ENCODE peak calls at places on chromosomes 2 and 18, in five cellular contexts. R, U, A, D and Y are unnamed samples.

GRCh38 chr18:9619545-9619944 is 5.2 kb upstream of the PPP4R1 start:
- DNase-seq in U (peak; percentile 75), D (peak; percentile 80), R (no peak), A (no peak), Y (no peak)

GRCh38 chr2:175187378-175187777 is 5.9 kb upstream of the ATP5MC3 start:
- DNase-seq in A (no peak), R (peak; percentile 26), D (peak; percentile 38), U (peak; percentile 29), Y (no peak)

GRCh38 chr2:202221873-202222272 is 16.5 kb downstream of the SUMO1 start:
- DNase-seq in D (peak; percentile 17), A (no peak), R (no peak), U (peak; percentile 11), Y (no peak)

GRCh38 chr2:53058526-53058925 is 709.1 kb upstream of the CHAC2 start:
- DNase-seq in D (no peak), A (no peak), R (no peak), U (no peak), Y (no peak)

GRCh38 chr2:160419776-160420521 is 73.7 kb downstream of the RBMS1 start:
- DNase-seq in D (peak; percentile 90), U (peak; percentile 83), R (no peak), A (no peak), Y (no peak)

GRCh38 chr18:48409591-48410094 is 460 bp upstream of the ZBTB7C start:
- DNase-seq in D (no peak), R (peak; percentile 51), U (no peak), A (peak; percentile 44), Y (no peak)

GRCh38 chr2:226213717-226214116 is 585.9 kb downstream of the IRS1 start:
- DNase-seq in A (no peak), D (peak; percentile 68), R (no peak), U (peak; percentile 82), Y (no peak)

GRCh38 chr2:195706161-195706900 is 49.3 kb downstream of the SLC39A10 start:
- DNase-seq in R (no peak), U (peak; percentile 59), D (peak; percentile 48), A (no peak), Y (no peak)

GRCh38 chr2:38261569-38262513 is 115.2 kb downstream of the ATL2 start:
- DNase-seq in U (no peak), R (peak; percentile 26), D (no peak), A (no peak), Y (no peak)

GRCh38 chr2:125095826-125096225 is 1070.7 kb downstream of the CNTNAP5 start:
- DNase-seq in D (peak; percentile 28), A (no peak), U (no peak), R (no peak), Y (no peak)

GRCh38 chr2:200274116-200275075 is 32.1 kb upstream of the SPATS2L start:
- DNase-seq in R (no peak), U (no peak), D (peak; percentile 27), A (no peak), Y (no peak)

GRCh38 chr2:119744335-119744939 is 15.3 kb upstream of the PTPN4 start:
- DNase-seq in R (no peak), U (peak; percentile 30), D (no peak), A (no peak), Y (no peak)

GRCh38 chr2:152415231-152415642 is 80.3 kb downstream of the FMNL2 start:
- DNase-seq in U (peak; percentile 74), A (no peak), D (no peak), R (no peak), Y (no peak)

GRCh38 chr2:98148968-98149697 is 62.2 kb downstream of the VWA3B start:
- DNase-seq in A (no peak), D (peak; percentile 84), R (no peak), U (peak; percentile 65), Y (no peak)

GRCh38 chr2:181621779-181622490 is 35.0 kb downstream of the CERKL start:
- DNase-seq in R (no peak), A (no peak), D (no peak), U (no peak), Y (no peak)

GRCh38 chr2:20619624-20620024 is 31.3 kb downstream of the HS1BP3 start:
- DNase-seq in D (no peak), A (no peak), U (no peak), R (no peak), Y (no peak)

GRCh38 chr2:85258194-85258605 is 69.6 kb downstream of the TGOLN2 start:
- DNase-seq in D (peak; percentile 46), A (no peak), U (no peak), R (no peak), Y (no peak)

GRCh38 chr2:156437272-156437671 is 1.1 kb downstream of the GPD2 start:
- DNase-seq in R (peak; percentile 41), U (peak; percentile 77), D (peak; percentile 50), A (no peak), Y (no peak)

GRCh38 chr2:71746946-71747501 is 293.7 kb downstream of the DYSF start:
- DNase-seq in A (no peak), U (no peak), R (no peak), D (peak; percentile 55), Y (no peak)

GRCh38 chr2:120246546-120247300 is 5.9 kb upstream of the RALB start:
- DNase-seq in A (no peak), D (no peak), U (no peak), R (no peak), Y (no peak)

GRCh38 chr18:37565985-37566478 is 434 bp upstream of the CELF4 start:
- DNase-seq in U (peak; percentile 61), R (peak; percentile 45), A (peak; percentile 63), D (peak; percentile 73), Y (peak; percentile 83)

GRCh38 chr18:471701-472100 is 28.8 kb downstream of the COLEC12 start:
- DNase-seq in A (no peak), R (no peak), D (peak; percentile 43), U (peak; percentile 40), Y (no peak)

GRCh38 chr2:72982219-72982618 is 64.9 kb downstream of the EMX1 start:
- DNase-seq in D (no peak), U (no peak), A (no peak), R (no peak), Y (no peak)

GRCh38 chr2:221415789-221416188 is 156.3 kb downstream of the EPHA4 start:
- DNase-seq in U (no peak), A (no peak), R (no peak), D (no peak), Y (no peak)

GRCh38 chr2:233477548-233478433 is 88.8 kb downstream of the USP40 start:
- DNase-seq in A (no peak), U (no peak), D (no peak), R (peak; percentile 13), Y (no peak)

GRCh38 chr2:237727363-237727762 is 71.2 kb upstream of the RBM44 start:
- DNase-seq in D (no peak), U (no peak), A (no peak), R (no peak), Y (no peak)

GRCh38 chr2:16662440-16662839 is 3.2 kb downstream of the CYRIA start:
- DNase-seq in D (peak; percentile 49), U (peak; percentile 74), R (no peak), A (no peak), Y (no peak)

GRCh38 chr18:10029711-10030110 is 115.9 kb downstream of the VAPA start:
- DNase-seq in D (no peak), A (no peak), R (no peak), U (no peak), Y (no peak)

GRCh38 chr2:37119182-37119581 is 34.9 kb downstream of the GPATCH11 start:
- DNase-seq in U (no peak), D (no peak), R (no peak), A (no peak), Y (no peak)

GRCh38 chr2:169071455-169071854 is 2.1 kb downstream of the DHRS9 start:
- DNase-seq in A (no peak), R (no peak), U (no peak), D (no peak), Y (no peak)

GRCh38 chr2:170713280-170714155 is 1.6 kb upstream of the SP5 start:
- DNase-seq in U (no peak), A (no peak), R (peak; percentile 39), D (no peak), Y (no peak)

GRCh38 chr2:170712653-170713279 is 2.4 kb upstream of the SP5 start:
- DNase-seq in A (no peak), R (peak; percentile 28), D (no peak), U (no peak), Y (no peak)

GRCh38 chr2:170710609-170710979 is 4.5 kb upstream of the SP5 start:
- DNase-seq in R (no peak), A (no peak), U (no peak), D (no peak), Y (no peak)

GRCh38 chr2:170711774-170712652 is 3.1 kb upstream of the SP5 start:
- DNase-seq in A (no peak), U (no peak), R (no peak), D (no peak), Y (no peak)

DNA sequence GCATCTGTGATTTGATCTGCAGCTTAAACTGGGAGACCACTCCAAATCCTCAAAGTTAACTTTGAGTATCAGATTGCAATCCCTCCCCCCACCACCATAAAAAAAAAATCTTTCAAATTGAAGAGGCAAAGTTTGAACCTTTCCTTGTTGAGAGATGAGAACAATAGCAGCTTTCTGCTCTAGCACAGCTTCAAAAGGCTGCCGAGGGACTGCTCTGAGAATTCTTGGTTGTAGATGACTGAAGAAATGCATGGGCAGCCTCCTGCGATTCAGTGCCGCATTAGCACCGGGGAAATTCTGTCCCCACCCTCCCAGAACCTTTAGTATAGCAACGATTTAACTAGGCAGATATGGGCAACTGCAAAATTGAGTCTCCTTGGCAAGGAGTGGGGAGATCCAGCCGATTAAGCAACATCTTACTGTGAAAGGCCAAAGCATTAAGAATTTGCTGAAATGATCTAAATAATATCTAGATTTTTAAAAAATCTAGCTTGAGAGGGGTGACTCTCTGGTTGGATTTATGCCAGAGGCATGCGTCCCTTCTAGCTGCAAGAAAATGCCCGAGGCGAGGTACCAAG is 3.9 kb upstream of the SP5 start:
- DNase-seq in A (no peak), D (no peak), R (no peak), U (no peak), Y (no peak)
- TF ChIP-seq CTCF in A (no peak), D (no peak), R (no peak), U (no peak), Y (peak; percentile 47)

GRCh38 chr18:50586710-50587109 is 26.8 kb downstream of the MAPK4 start:
- DNase-seq in R (no peak), A (no peak), U (no peak), D (peak; percentile 7), Y (no peak)
- TF ChIP-seq CTCF in R (no peak), A (no peak), U (peak; percentile 27), D (peak; percentile 40), Y (peak; percentile 69)

GRCh38 chr2:63544017-63544627 is 44.2 kb downstream of the WDPCP start:
- DNase-seq in U (peak; percentile 30), D (peak; percentile 45), A (no peak), R (peak; percentile 36), Y (no peak)
- TF ChIP-seq CTCF in U (peak; percentile 60), D (peak; percentile 57), A (peak; percentile 46), R (peak; percentile 22), Y (peak; percentile 73)

DNA sequence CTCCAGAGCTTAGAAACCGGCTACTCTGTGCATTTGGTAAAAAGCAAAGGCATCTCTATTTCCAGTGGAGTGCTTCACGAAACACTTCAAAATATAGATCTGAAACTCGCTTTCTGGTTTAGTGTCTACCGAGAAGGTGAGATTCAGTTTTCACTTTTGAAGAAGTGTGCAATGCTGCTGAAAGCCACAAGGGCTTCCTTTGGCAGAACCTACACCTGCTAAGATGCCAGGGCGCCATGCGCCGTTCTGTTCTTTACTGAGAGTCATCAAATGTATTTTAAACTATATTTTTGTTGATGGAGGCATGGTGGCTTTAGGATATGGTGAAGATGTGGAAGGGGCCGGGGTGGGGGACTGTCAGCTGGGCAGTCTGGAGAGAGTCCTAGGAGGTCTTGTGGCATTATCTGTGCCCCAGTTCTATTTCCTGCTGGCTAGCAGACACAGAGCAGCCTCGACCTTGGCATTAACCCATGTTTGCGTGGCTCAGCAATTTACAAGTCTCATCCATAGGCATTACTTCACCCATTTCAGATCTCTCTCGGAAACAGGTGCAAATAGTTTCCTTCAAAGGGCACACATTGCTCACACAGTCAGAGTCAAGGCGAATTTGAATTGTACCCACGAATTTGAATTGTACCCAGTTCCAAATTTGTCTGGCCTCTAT is 46.7 kb upstream of the KCNF1 start:
- DNase-seq in U (no peak), A (no peak), D (no peak), R (peak; percentile 73), Y (no peak)
- TF ChIP-seq CTCF in U (no peak), A (no peak), D (no peak), R (no peak), Y (peak; percentile 51)